ENCODE peak calls at places on chromosomes 6 and 20, in four cellular contexts. S is HepG2, V is HCT116, R is K562. G is an unnamed sample.

GRCh38 chr20:35939264-35939663 is 15.0 kb downstream of the SCAND1 start:
- DNase-seq in V (no peak), S (no peak), R (no peak), G (no peak)

GRCh38 chr6:160300076-160300695 is 41.6 kb upstream of the SLC22A2 start:
- DNase-seq in V (no peak), R (peak), S (peak), G (no peak)

GRCh38 chr6:99458319-99458718 is 33.2 kb upstream of the PNISR start:
- DNase-seq in V (peak), S (peak), R (peak), G (no peak)

GRCh38 chr6:166165558-166166313 is 1.9 kb downstream of the TBXT start:
- DNase-seq in R (no peak), V (no peak), S (no peak), G (no peak)

GRCh38 chr6:3977875-3978711 is 100.8 kb downstream of the FAM217A start:
- DNase-seq in S (peak), R (peak), V (peak), G (peak)

GRCh38 chr6:144644776-144645175 is 359.6 kb downstream of the UTRN start:
- DNase-seq in R (no peak), V (no peak), S (peak), G (no peak)

GRCh38 chr20:62744761-62745160 is 36.1 kb downstream of the NTSR1 start:
- DNase-seq in V (no peak), R (no peak), S (no peak), G (no peak)

GRCh38 chr6:118641042-118641441 is 10.3 kb downstream of the CEP85L start:
- DNase-seq in V (no peak), S (no peak), R (no peak), G (no peak)

GRCh38 chr20:54345817-54346216 is 129.6 kb upstream of the DOK5 start:
- DNase-seq in R (no peak), V (no peak), S (no peak), G (no peak)

GRCh38 chr6:28496099-28496779 is 19.4 kb downstream of the GPX6 start:
- DNase-seq in V (peak), S (peak), R (no peak), G (no peak)

GRCh38 chr6:142225115-142225514 is 76.7 kb upstream of the ADGRG6 start:
- DNase-seq in V (no peak), S (no peak), R (no peak), G (no peak)

GRCh38 chr6:22980446-22980845 is 411.1 kb downstream of the HDGFL1 start:
- DNase-seq in V (no peak), S (no peak), R (no peak), G (no peak)

GRCh38 chr6:13413906-13414555 is 73.4 kb downstream of the GFOD1 start:
- DNase-seq in R (no peak), S (no peak), V (no peak), G (no peak)

GRCh38 chr6:166763606-166764472 is 136.8 kb upstream of the RPS6KA2 start:
- DNase-seq in V (no peak), S (no peak), R (peak), G (no peak)

GRCh38 chr6:124658053-124658452 is 304.2 kb upstream of the RNF217 start:
- DNase-seq in S (no peak), R (no peak), V (no peak), G (no peak)

GRCh38 chr6:136077834-136078576 is 172.1 kb downstream of the MTFR2 start:
- DNase-seq in V (no peak), S (no peak), R (no peak), G (no peak)

GRCh38 chr6:2917065-2917464 is 14.0 kb upstream of the SERPINB9 start:
- DNase-seq in R (peak), S (no peak), V (no peak), G (no peak)
- H3K9ac ChIP-seq in R (no peak), S (no peak), V (no peak), G (no peak)

DNA sequence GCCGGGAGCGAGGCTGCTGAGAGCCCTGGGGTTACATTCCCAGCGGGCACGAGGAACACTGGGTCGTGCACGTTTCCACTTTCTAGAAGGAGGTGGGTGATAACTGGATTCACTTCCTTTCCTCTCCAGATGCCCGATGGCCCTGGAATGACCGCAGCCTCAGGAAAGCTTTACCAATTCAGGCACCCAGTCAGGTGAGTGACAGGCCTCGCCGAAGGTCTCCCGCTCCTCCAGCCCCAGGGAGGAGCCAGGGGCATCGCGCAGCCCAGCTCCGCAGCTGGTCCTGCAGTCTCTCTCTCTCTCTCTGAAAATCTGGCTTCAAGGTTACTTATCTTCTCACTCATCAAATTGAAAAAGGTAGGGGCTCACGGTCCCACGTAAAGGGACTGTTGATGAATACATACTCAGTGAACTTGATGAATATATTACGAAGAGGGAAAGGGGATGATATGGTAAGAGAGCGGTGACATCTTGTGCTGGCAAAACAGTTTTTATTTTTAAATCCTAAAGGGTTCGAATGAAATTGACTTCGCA is 875 bp downstream of the RIPPLY2 start:
- DNase-seq in R (no peak), S (no peak), V (no peak), G (no peak)
- TF ChIP-seq ZNF274 in R (no peak), S (no peak), V (no peak), G (no peak)

GRCh38 chr6:70957284-70957617 is 391 bp upstream of the B3GAT2 start:
- DNase-seq in S (no peak), V (no peak), R (no peak), G (no peak)

GRCh38 chr6:70956191-70956450 is 739 bp downstream of the B3GAT2 start:
- DNase-seq in V (no peak), R (no peak), S (no peak), G (no peak)

GRCh38 chr6:70954750-70955149 is 2.1 kb downstream of the B3GAT2 start:
- DNase-seq in R (no peak), V (no peak), S (no peak), G (no peak)

GRCh38 chr6:70955441-70956190 is 1.2 kb downstream of the B3GAT2 start:
- DNase-seq in S (peak), R (peak), V (peak), G (peak)

GRCh38 chr6:70956451-70957283 is at the start of gene B3GAT2:
- DNase-seq in V (no peak), S (no peak), R (no peak), G (no peak)
- H3K9ac ChIP-seq in V (no peak), S (no peak), R (no peak), G (no peak)

DNA sequence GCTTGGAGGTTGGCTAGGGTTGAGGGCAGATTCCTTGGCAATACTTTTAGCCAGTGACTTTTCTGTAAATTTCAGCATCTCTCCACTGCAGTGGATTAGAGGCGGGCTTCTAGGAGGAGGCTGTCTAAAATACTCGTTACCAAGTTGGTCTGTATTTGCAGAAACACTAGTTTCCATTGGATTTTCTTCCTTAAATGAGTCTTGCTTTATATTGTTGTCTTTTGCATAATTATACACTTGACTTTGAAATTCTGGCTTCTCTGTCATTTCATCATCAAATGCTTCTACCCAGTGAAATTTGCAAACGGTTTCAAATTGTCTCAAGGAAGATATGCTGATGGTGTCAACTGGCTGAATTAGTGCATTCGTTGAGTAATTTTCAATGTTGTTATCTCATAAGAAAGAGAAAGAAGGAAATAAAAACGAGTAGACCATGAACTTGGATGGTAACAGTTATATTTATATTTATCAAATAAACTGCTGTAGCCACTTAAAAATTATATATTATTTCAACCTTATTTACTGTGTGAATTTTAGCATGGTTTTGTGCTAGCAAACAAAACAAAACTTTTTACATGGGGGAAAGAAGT is 10.8 kb downstream of the CAGE1 start:
- DNase-seq in R (no peak), V (no peak), S (no peak), G (no peak)
- TF ChIP-seq ZNF274 in R (no peak), V (no peak), S (no peak), G (no peak)

DNA sequence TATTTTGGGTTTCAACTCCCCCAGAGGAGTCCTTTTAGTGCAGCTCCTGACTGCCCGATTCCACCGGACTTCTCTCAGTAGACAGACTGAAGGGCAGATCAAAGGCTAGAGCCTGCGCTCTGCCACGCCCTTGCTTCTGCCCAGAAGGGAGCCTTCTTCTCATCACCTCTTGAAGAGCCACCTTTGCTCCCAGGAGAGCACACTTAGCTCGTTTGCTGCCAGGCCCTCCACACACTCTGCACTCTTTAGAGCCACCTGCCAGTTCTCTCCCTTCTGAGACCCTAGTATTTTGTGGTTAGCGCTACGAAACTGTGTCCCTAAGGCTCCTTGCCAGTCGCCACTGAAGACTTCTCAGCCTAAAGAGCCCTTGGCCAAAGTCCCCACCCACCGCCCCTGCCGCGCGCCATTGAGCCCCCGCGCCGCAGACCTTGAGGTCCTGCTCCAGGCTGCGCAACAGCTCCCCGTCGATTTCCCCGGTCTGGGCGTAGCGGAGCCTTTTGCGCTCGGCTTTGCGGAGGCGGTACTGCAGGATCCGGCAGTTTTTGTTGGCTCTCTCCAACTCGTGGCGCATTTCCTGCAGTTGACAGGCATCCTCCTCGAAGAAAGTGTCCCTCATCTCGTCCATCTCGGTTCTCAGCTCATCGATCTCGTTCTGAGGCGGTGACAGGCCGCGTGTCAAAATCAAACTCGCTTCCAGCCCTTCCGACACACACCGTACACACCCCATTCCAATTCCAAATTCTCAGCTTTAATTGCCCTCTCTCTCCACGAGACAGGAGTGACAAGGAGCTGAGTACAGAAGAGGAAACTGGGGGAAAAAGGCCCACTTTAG is 4.5 kb downstream of the MTCL3 start:
- DNase-seq in R (no peak), V (no peak), S (no peak), G (no peak)
- H3K9ac ChIP-seq in R (no peak), V (no peak), S (no peak), G (no peak)

GRCh38 chr6:157428418-157429202 is 47.6 kb downstream of the ZDHHC14 start:
- DNase-seq in V (peak), R (peak), S (peak), G (no peak)

GRCh38 chr6:157429248-157429647 is 48.3 kb downstream of the ZDHHC14 start:
- DNase-seq in V (no peak), R (no peak), S (no peak), G (no peak)

GRCh38 chr6:157432231-157432630 is 51.2 kb downstream of the ZDHHC14 start:
- DNase-seq in S (no peak), V (no peak), R (no peak), G (no peak)

GRCh38 chr6:157432861-157433260 is 51.9 kb downstream of the ZDHHC14 start:
- DNase-seq in R (no peak), V (no peak), S (no peak), G (no peak)

GRCh38 chr6:157430834-157431233 is 49.8 kb downstream of the ZDHHC14 start:
- DNase-seq in V (no peak), R (no peak), S (no peak), G (no peak)
- TF ChIP-seq ZNF274 in V (no peak), R (no peak), S (no peak), G (no peak)

GRCh38 chr20:53001502-53002301 is 29.5 kb downstream of the TSHZ2 start:
- DNase-seq in R (no peak), S (no peak), V (no peak), G (peak)
- H3K9ac ChIP-seq in R (no peak), S (no peak), V (no peak), G (peak)

GRCh38 chr6:70667256-70667710 is 400 bp upstream of the SMAP1 start:
- DNase-seq in R (no peak), S (no peak), V (no peak), G (no peak)
- TF ChIP-seq ZNF274 in R (no peak), S (no peak), V (no peak), G (no peak)

GRCh38 chr20:43977252-43977651 is 62.6 kb downstream of the TOX2 start:
- DNase-seq in V (no peak), R (no peak), S (no peak), G (no peak)
- H3K9ac ChIP-seq in V (no peak), R (no peak), S (no peak), G (no peak)

DNA sequence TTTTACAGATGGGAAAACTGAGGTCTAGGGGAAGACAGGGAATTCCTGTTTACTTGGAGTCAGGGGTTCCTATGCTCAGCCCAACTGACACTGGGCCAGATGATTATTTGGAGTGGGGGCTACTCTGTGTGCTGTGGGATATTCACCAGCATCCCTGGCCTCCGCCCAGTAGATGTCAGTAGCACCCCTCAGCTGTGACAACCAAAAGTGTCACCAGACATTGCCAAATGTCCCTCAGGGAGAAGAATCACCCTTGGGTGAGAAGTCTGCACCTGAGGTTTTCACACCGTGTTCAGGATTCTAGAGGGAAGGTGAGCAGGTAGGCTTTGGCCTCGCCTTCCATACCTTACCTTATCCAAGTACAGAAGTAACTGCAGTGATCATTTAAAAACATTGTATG is 27.6 kb downstream of the CDH26 start:
- DNase-seq in V (no peak), S (no peak), R (peak), G (no peak)
- TF ChIP-seq ZNF274 in V (no peak), S (no peak), R (no peak), G (no peak)